ENCODE peak calls at places on chromosomes 1 and 21, in four cellular contexts. R is fibroblast of the aortic adventitia, S is Peyer's patch, J is ovary. L is an unnamed sample.

GRCh38 chr1:37323486-37324377 is 150.6 kb upstream of the ZC3H12A start:
- DNase-seq in R (peak), S (peak), J (no peak), L (peak)

GRCh38 chr1:27560271-27561125 is 43.4 kb downstream of the AHDC1 start:
- DNase-seq in R (no peak), S (no peak), J (no peak), L (peak)

GRCh38 chr1:154747380-154747779 is 122.7 kb downstream of the KCNN3 start:
- DNase-seq in R (no peak), S (no peak), J (no peak), L (no peak)

GRCh38 chr1:233908092-233908491 is 3.6 kb downstream of the SLC35F3 start:
- DNase-seq in R (no peak), S (no peak), J (no peak), L (no peak)

GRCh38 chr21:37339527-37339889 is 27.1 kb upstream of the DYRK1A start:
- DNase-seq in R (peak), S (no peak), J (no peak), L (no peak)

GRCh38 chr1:20492751-20493150 is 6.7 kb upstream of the CAMK2N1 start:
- DNase-seq in R (no peak), S (no peak), J (no peak), L (no peak)

GRCh38 chr21:43281661-43282357 is 113.0 kb downstream of the CRYAA start:
- DNase-seq in R (no peak), S (no peak), J (peak), L (peak)

GRCh38 chr1:63723618-63724017 is 50.2 kb upstream of the ROR1 start:
- DNase-seq in R (no peak), S (peak), J (no peak), L (no peak)

GRCh38 chr21:37095821-37096220 is 22.8 kb downstream of the TTC3 start:
- DNase-seq in R (no peak), S (no peak), J (no peak), L (no peak)

GRCh38 chr1:116259665-116260064 is 113.4 kb upstream of the ATP1A1 start:
- DNase-seq in R (no peak), S (no peak), J (no peak), L (no peak)

GRCh38 chr1:61641578-61642336 is 83.2 kb downstream of the TM2D1 start:
- DNase-seq in R (peak), S (peak), J (peak), L (peak)

GRCh38 chr1:89381617-89382016 is 17.8 kb downstream of the GBP6 start:
- DNase-seq in R (no peak), S (no peak), J (no peak), L (peak)

GRCh38 chr1:54624466-54625464 is 1.4 kb upstream of the FAM151A start:
- DNase-seq in R (no peak), S (peak), J (no peak), L (no peak)

GRCh38 chr1:21663251-21663950 is 5.8 kb downstream of the RAP1GAP start:
- DNase-seq in R (no peak), S (peak), J (no peak), L (no peak)

GRCh38 chr1:157095091-157095490 is 4.5 kb downstream of the ETV3L start:
- DNase-seq in R (no peak), S (no peak), J (no peak), L (no peak)

GRCh38 chr1:157097692-157098091 is 1.9 kb downstream of the ETV3L start:
- DNase-seq in R (no peak), S (no peak), J (no peak), L (peak)

GRCh38 chr1:157095551-157095950 is 4.1 kb downstream of the ETV3L start:
- DNase-seq in R (no peak), S (no peak), J (no peak), L (no peak)

GRCh38 chr1:157098519-157098918 is 1.1 kb downstream of the ETV3L start:
- DNase-seq in R (no peak), S (no peak), J (no peak), L (no peak)

GRCh38 chr1:157096881-157097280 is 2.7 kb downstream of the ETV3L start:
- DNase-seq in R (no peak), S (no peak), J (no peak), L (no peak)
- H3K4me3 ChIP-seq in R (no peak), S (no peak), J (no peak), L (no peak)

GRCh38 chr1:201502511-201502857 is 4.4 kb downstream of the CSRP1 start:
- DNase-seq in R (no peak), S (no peak), J (no peak), L (no peak)
- H3K4me3 ChIP-seq in R (no peak), S (no peak), J (peak), L (no peak)

GRCh38 chr1:160767417-160768294 is 28.3 kb upstream of the LY9 start:
- DNase-seq in R (no peak), S (no peak), J (no peak), L (no peak)
- H3K4me3 ChIP-seq in R (no peak), S (peak), J (no peak), L (no peak)

GRCh38 chr1:51517361-51518032 is 1.6 kb downstream of the EPS15 start:
- DNase-seq in R (peak), S (no peak), J (no peak), L (no peak)

GRCh38 chr1:51516639-51517158 is 2.4 kb downstream of the EPS15 start:
- DNase-seq in R (peak), S (no peak), J (no peak), L (no peak)

GRCh38 chr1:51515982-51516638 is 3.0 kb downstream of the EPS15 start:
- DNase-seq in R (peak), S (no peak), J (no peak), L (no peak)

GRCh38 chr1:51514733-51515132 is 4.3 kb downstream of the EPS15 start:
- DNase-seq in R (no peak), S (no peak), J (no peak), L (no peak)

DNA sequence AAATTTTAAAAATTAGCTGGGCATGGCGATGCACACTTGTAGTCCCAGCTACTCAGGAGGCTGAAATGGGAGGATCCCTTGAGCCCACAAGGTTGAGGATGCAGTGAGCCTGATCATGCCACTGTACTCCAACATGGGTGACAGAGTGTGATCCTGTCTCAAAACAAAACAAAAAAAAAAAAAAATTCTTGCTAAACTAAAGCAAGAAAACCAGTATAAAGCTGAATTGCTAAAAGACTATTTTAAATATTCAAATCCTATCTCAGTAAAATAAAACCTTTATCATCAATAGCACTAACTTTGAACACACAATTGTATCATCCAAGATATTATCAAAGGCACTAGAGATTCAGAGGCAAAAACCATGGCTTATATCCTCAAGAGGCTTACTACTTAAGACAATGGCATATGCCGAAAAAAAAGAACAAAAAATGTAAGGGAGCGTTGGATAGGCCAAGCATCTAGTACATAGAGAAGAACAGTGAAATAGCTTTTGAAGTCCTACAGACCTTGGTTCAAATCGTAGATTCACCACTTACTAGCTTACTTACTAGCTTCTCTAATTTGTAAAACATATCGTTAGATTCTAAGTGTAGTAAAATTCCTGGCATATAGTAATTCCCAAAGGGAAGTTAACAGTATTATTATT is 3.6 kb downstream of the EPS15 start:
- DNase-seq in R (peak), S (no peak), J (no peak), L (no peak)
- H3K4me3 ChIP-seq in R (peak), S (no peak), J (no peak), L (no peak)

DNA sequence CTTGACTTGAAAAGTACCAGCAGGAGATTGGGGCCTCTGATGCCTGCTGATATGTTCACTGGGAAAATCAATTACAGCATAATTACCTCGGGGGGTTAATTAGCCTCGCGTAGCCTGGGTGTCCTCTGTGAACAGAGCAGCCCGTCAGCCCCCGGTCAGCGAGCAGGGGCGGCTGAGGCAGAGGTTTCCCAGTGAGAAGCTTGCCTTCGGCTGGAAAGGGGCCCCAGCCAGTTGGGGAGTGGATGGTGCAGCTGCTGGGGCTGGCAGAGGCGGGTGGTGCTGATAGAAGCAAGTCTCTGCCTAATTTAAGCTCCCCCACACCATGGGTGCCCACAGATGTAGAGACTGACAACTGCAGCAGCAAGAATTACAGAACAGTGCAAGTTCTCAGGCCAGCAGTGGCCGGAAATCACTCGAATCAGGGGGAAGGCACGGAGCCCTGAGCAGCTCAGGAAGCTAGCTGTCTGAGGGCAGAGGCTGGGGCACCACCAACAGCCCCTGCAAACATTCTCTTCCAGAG is 166.4 kb upstream of the CD34 start:
- DNase-seq in R (no peak), S (no peak), J (no peak), L (no peak)
- H3K4me3 ChIP-seq in R (no peak), S (no peak), J (no peak), L (no peak)

GRCh38 chr21:33399821-33400220 is 3.4 kb upstream of the IFNGR2 start:
- DNase-seq in R (no peak), S (no peak), J (no peak), L (no peak)

GRCh38 chr21:33401617-33401967 is 1.6 kb upstream of the IFNGR2 start:
- DNase-seq in R (no peak), S (no peak), J (no peak), L (no peak)

GRCh38 chr21:33403786-33404571 is 766 bp downstream of the IFNGR2 start:
- DNase-seq in R (peak), S (peak), J (peak), L (peak)

GRCh38 chr21:33403128-33403785 is at the start of gene IFNGR2:
- DNase-seq in R (no peak), S (peak), J (peak), L (peak)

GRCh38 chr21:33402011-33402979 is 918 bp upstream of the IFNGR2 start:
- DNase-seq in R (peak), S (peak), J (peak), L (peak)
- H3K4me3 ChIP-seq in R (peak), S (peak), J (peak), L (no peak)

GRCh38 chr1:3365519-3366158 is 88.8 kb upstream of the ARHGEF16 start:
- DNase-seq in R (no peak), S (no peak), J (no peak), L (no peak)

GRCh38 chr1:3364983-3365382 is 89.5 kb upstream of the ARHGEF16 start:
- DNase-seq in R (no peak), S (no peak), J (no peak), L (no peak)

GRCh38 chr1:3368059-3368458 is 86.4 kb upstream of the ARHGEF16 start:
- DNase-seq in R (no peak), S (no peak), J (no peak), L (no peak)

GRCh38 chr1:3367376-3367775 is 87.1 kb upstream of the ARHGEF16 start:
- DNase-seq in R (no peak), S (no peak), J (no peak), L (no peak)

GRCh38 chr1:3366181-3367051 is 88.0 kb upstream of the ARHGEF16 start:
- DNase-seq in R (peak), S (no peak), J (peak), L (no peak)
- H3K4me3 ChIP-seq in R (no peak), S (no peak), J (no peak), L (no peak)

L was measured in endodermal cell.